ENCODE peak calls at places on chromosome 11, in six cellular contexts. One of them, this sample, is unnamed.

GRCh38 chr11:44972746-44973435 is 22.2 kb upstream of the TP53I11 start:
- DNase-seq in activated B cell treated with CpG ODN at 0.5 μM for 24 hours: no peak
- DNase-seq in immature natural killer cell: no peak
- DNase-seq in KG1: no peak
- DNase-seq in NCI-H1105 treated with DMSO at 0.1 percent for 48 hours: no peak
- DNase-seq in A172: no peak
- DNase-seq in this sample: no peak

GRCh38 chr11:112017538-112017937 is 7.7 kb upstream of the DLAT start:
- DNase-seq in activated B cell treated with CpG ODN at 0.5 μM for 24 hours: no peak
- DNase-seq in immature natural killer cell: no peak
- DNase-seq in KG1: no peak
- DNase-seq in NCI-H1105 treated with DMSO at 0.1 percent for 48 hours: no peak
- DNase-seq in A172: no peak
- DNase-seq in this sample: no peak

GRCh38 chr11:72573380-72573949 is 100.8 kb downstream of the PDE2A start:
- DNase-seq in activated B cell treated with CpG ODN at 0.5 μM for 24 hours: no peak
- DNase-seq in immature natural killer cell: peak; percentile 31
- DNase-seq in KG1: no peak
- DNase-seq in NCI-H1105 treated with DMSO at 0.1 percent for 48 hours: peak; percentile 4
- DNase-seq in A172: peak; percentile 70
- DNase-seq in this sample: no peak

GRCh38 chr11:27385245-27385644 is 22.2 kb upstream of the CCDC34 start:
- DNase-seq in activated B cell treated with CpG ODN at 0.5 μM for 24 hours: no peak
- DNase-seq in immature natural killer cell: no peak
- DNase-seq in KG1: no peak
- DNase-seq in NCI-H1105 treated with DMSO at 0.1 percent for 48 hours: no peak
- DNase-seq in A172: peak; percentile 56
- DNase-seq in this sample: no peak

GRCh38 chr11:7651700-7652099 is 21.6 kb downstream of the CYB5R2 start:
- DNase-seq in activated B cell treated with CpG ODN at 0.5 μM for 24 hours: no peak
- DNase-seq in immature natural killer cell: no peak
- DNase-seq in KG1: no peak
- DNase-seq in NCI-H1105 treated with DMSO at 0.1 percent for 48 hours: no peak
- DNase-seq in A172: no peak
- DNase-seq in this sample: no peak

GRCh38 chr11:68813778-68814177 is 27.9 kb downstream of the CPT1A start:
- DNase-seq in activated B cell treated with CpG ODN at 0.5 μM for 24 hours: peak; percentile 61
- DNase-seq in immature natural killer cell: no peak
- DNase-seq in KG1: no peak
- DNase-seq in NCI-H1105 treated with DMSO at 0.1 percent for 48 hours: no peak
- DNase-seq in A172: no peak
- DNase-seq in this sample: no peak

GRCh38 chr11:110337570-110338193 is 41.3 kb upstream of the RDX start:
- DNase-seq in activated B cell treated with CpG ODN at 0.5 μM for 24 hours: no peak
- DNase-seq in immature natural killer cell: no peak
- DNase-seq in KG1: no peak
- DNase-seq in NCI-H1105 treated with DMSO at 0.1 percent for 48 hours: no peak
- DNase-seq in A172: peak; percentile 78
- DNase-seq in this sample: no peak

GRCh38 chr11:121936781-121937447 is 179.1 kb downstream of the BLID start:
- DNase-seq in activated B cell treated with CpG ODN at 0.5 μM for 24 hours: no peak
- DNase-seq in immature natural killer cell: no peak
- DNase-seq in KG1: no peak
- DNase-seq in NCI-H1105 treated with DMSO at 0.1 percent for 48 hours: no peak
- DNase-seq in A172: peak; percentile 34
- DNase-seq in this sample: no peak

GRCh38 chr11:46658259-46658658 is 40.9 kb downstream of the ATG13 start:
- DNase-seq in activated B cell treated with CpG ODN at 0.5 μM for 24 hours: no peak
- DNase-seq in immature natural killer cell: no peak
- DNase-seq in KG1: no peak
- DNase-seq in NCI-H1105 treated with DMSO at 0.1 percent for 48 hours: no peak
- DNase-seq in A172: no peak
- DNase-seq in this sample: no peak

GRCh38 chr11:19905280-19905853 is 192.7 kb downstream of the NAV2 start:
- DNase-seq in activated B cell treated with CpG ODN at 0.5 μM for 24 hours: no peak
- DNase-seq in immature natural killer cell: no peak
- DNase-seq in KG1: no peak
- DNase-seq in NCI-H1105 treated with DMSO at 0.1 percent for 48 hours: peak; percentile 55
- DNase-seq in A172: peak; percentile 49
- DNase-seq in this sample: peak; percentile 32

GRCh38 chr11:45453721-45454120 is 167.6 kb upstream of the SYT13 start:
- DNase-seq in activated B cell treated with CpG ODN at 0.5 μM for 24 hours: no peak
- DNase-seq in immature natural killer cell: no peak
- DNase-seq in KG1: no peak
- DNase-seq in NCI-H1105 treated with DMSO at 0.1 percent for 48 hours: no peak
- DNase-seq in A172: no peak
- DNase-seq in this sample: no peak

GRCh38 chr11:121071456-121072236 is 29.4 kb upstream of the TECTA start:
- DNase-seq in activated B cell treated with CpG ODN at 0.5 μM for 24 hours: no peak
- DNase-seq in immature natural killer cell: no peak
- DNase-seq in KG1: no peak
- DNase-seq in NCI-H1105 treated with DMSO at 0.1 percent for 48 hours: no peak
- DNase-seq in A172: no peak
- DNase-seq in this sample: no peak

GRCh38 chr11:116109228-116109627 is 605.0 kb upstream of the CADM1 start:
- DNase-seq in activated B cell treated with CpG ODN at 0.5 μM for 24 hours: no peak
- DNase-seq in immature natural killer cell: no peak
- DNase-seq in KG1: no peak
- DNase-seq in NCI-H1105 treated with DMSO at 0.1 percent for 48 hours: no peak
- DNase-seq in A172: peak; percentile 37
- DNase-seq in this sample: no peak

GRCh38 chr11:36376315-36376887 is 80.3 kb downstream of the PRR5L start:
- DNase-seq in activated B cell treated with CpG ODN at 0.5 μM for 24 hours: no peak
- DNase-seq in immature natural killer cell: no peak
- DNase-seq in KG1: no peak
- DNase-seq in NCI-H1105 treated with DMSO at 0.1 percent for 48 hours: no peak
- DNase-seq in A172: peak; percentile 39
- DNase-seq in this sample: no peak

GRCh38 chr11:132742929-132743328 is 789.4 kb downstream of the OPCML start:
- DNase-seq in activated B cell treated with CpG ODN at 0.5 μM for 24 hours: no peak
- DNase-seq in immature natural killer cell: no peak
- DNase-seq in KG1: no peak
- DNase-seq in NCI-H1105 treated with DMSO at 0.1 percent for 48 hours: no peak
- DNase-seq in A172: no peak
- DNase-seq in this sample: no peak

GRCh38 chr11:16857186-16857585 is 118.7 kb downstream of the C11orf58 start:
- DNase-seq in activated B cell treated with CpG ODN at 0.5 μM for 24 hours: no peak
- DNase-seq in immature natural killer cell: no peak
- DNase-seq in KG1: no peak
- DNase-seq in NCI-H1105 treated with DMSO at 0.1 percent for 48 hours: no peak
- DNase-seq in A172: no peak
- DNase-seq in this sample: no peak

GRCh38 chr11:72307439-72307838 is 63.5 kb upstream of the PHOX2A start:
- DNase-seq in activated B cell treated with CpG ODN at 0.5 μM for 24 hours: no peak
- DNase-seq in immature natural killer cell: no peak
- DNase-seq in KG1: no peak
- DNase-seq in NCI-H1105 treated with DMSO at 0.1 percent for 48 hours: peak; percentile 5
- DNase-seq in A172: no peak
- DNase-seq in this sample: no peak

GRCh38 chr11:83617671-83618070 is 331.5 kb upstream of the CCDC90B start:
- DNase-seq in activated B cell treated with CpG ODN at 0.5 μM for 24 hours: no peak
- DNase-seq in immature natural killer cell: no peak
- DNase-seq in KG1: no peak
- DNase-seq in NCI-H1105 treated with DMSO at 0.1 percent for 48 hours: no peak
- DNase-seq in A172: no peak
- DNase-seq in this sample: no peak

GRCh38 chr11:65104628-65105027 is 7.0 kb upstream of the TM7SF2 start:
- DNase-seq in activated B cell treated with CpG ODN at 0.5 μM for 24 hours: no peak
- DNase-seq in immature natural killer cell: no peak
- DNase-seq in KG1: no peak
- DNase-seq in NCI-H1105 treated with DMSO at 0.1 percent for 48 hours: no peak
- DNase-seq in A172: no peak
- DNase-seq in this sample: no peak

GRCh38 chr11:59898046-59898445 is 19.5 kb downstream of the OOSP3 start:
- DNase-seq in activated B cell treated with CpG ODN at 0.5 μM for 24 hours: no peak
- DNase-seq in immature natural killer cell: no peak
- DNase-seq in KG1: no peak
- DNase-seq in NCI-H1105 treated with DMSO at 0.1 percent for 48 hours: no peak
- DNase-seq in A172: no peak
- DNase-seq in this sample: no peak

GRCh38 chr11:112227002-112227401 is 774 bp downstream of the PTS start:
- DNase-seq in activated B cell treated with CpG ODN at 0.5 μM for 24 hours: no peak
- DNase-seq in immature natural killer cell: no peak
- DNase-seq in KG1: no peak
- DNase-seq in NCI-H1105 treated with DMSO at 0.1 percent for 48 hours: peak; percentile 5
- DNase-seq in A172: peak; percentile 8
- DNase-seq in this sample: no peak

GRCh38 chr11:118715245-118715807 is 35.9 kb upstream of the TREH start:
- DNase-seq in activated B cell treated with CpG ODN at 0.5 μM for 24 hours: no peak
- DNase-seq in immature natural killer cell: no peak
- DNase-seq in KG1: no peak
- DNase-seq in NCI-H1105 treated with DMSO at 0.1 percent for 48 hours: no peak
- DNase-seq in A172: no peak
- DNase-seq in this sample: no peak

This sample was measured in COR-L47.